ENCODE peak calls at places on chromosomes 4 and X, in five cellular contexts. A, E, Z, B and H are unnamed samples.

GRCh38 chr4:151012836-151013235 is 2.2 kb downstream of the LRBA start:
- DNase-seq in B (no peak), E (no peak), A (no peak), Z (no peak), H (peak)

GRCh38 chr4:40516651-40517050 is 113.0 kb downstream of the RBM47 start:
- DNase-seq in A (no peak), B (no peak), Z (no peak), E (no peak), H (no peak)

GRCh38 chr4:8553958-8554357 is 26.2 kb upstream of the GPR78 start:
- DNase-seq in E (no peak), B (no peak), Z (no peak), A (peak), H (no peak)

GRCh38 chr4:69497081-69497480 is 1.4 kb upstream of the UGT2B4 start:
- DNase-seq in E (no peak), B (no peak), A (no peak), Z (no peak), H (no peak)

GRCh38 chr4:6768539-6768905 is 14.0 kb upstream of the KIAA0232 start:
- DNase-seq in E (peak), Z (no peak), A (no peak), B (no peak), H (peak)

GRCh38 chr4:20412072-20412471 is 160.4 kb downstream of the SLIT2 start:
- DNase-seq in B (no peak), E (no peak), A (no peak), Z (no peak), H (no peak)

GRCh38 chrX:312621-313331 is 5.8 kb downstream of the GTPBP6 start:
- DNase-seq in A (peak), Z (no peak), B (no peak), E (peak), H (no peak)

GRCh38 chr4:7423801-7424552 is 10.8 kb downstream of the PSAPL1 start:
- DNase-seq in Z (no peak), E (no peak), B (no peak), A (peak), H (no peak)

GRCh38 chr4:53696956-53697685 is 105.8 kb upstream of the LNX1 start:
- DNase-seq in A (no peak), B (no peak), Z (no peak), E (no peak), H (no peak)

GRCh38 chrX:97215166-97215565 is 331.5 kb downstream of the RPA4 start:
- DNase-seq in B (no peak), E (no peak), Z (no peak), A (no peak), H (no peak)

GRCh38 chr4:123398803-123399637 is 2.4 kb downstream of the SPRY1 start:
- DNase-seq in Z (no peak), E (peak), B (no peak), A (peak), H (peak)

GRCh38 chr4:12729384-12729783 is 754.8 kb downstream of the RAB28 start:
- DNase-seq in A (no peak), E (no peak), Z (no peak), B (peak), H (peak)

GRCh38 chr4:183588169-183588675 is 70.8 kb downstream of the RWDD4 start:
- DNase-seq in B (no peak), E (no peak), Z (no peak), A (no peak), H (no peak)

GRCh38 chr4:53992785-53993184 is 71.6 kb downstream of the CHIC2 start:
- DNase-seq in B (no peak), E (no peak), A (no peak), Z (no peak), H (no peak)

GRCh38 chrX:47809065-47809788 is 27.5 kb upstream of the ZNF81 start:
- DNase-seq in B (no peak), A (no peak), Z (no peak), E (no peak), H (peak)

GRCh38 chrX:38975368-38975767 is 174.1 kb downstream of the MID1IP1 start:
- DNase-seq in Z (no peak), B (no peak), A (no peak), E (no peak), H (no peak)

GRCh38 chr4:6198278-6198677 is 2.1 kb downstream of the JAKMIP1 start:
- DNase-seq in A (peak), E (no peak), Z (no peak), B (no peak), H (no peak)

GRCh38 chr4:152039085-152039484 is 278.3 kb upstream of the GATB start:
- DNase-seq in Z (no peak), A (no peak), B (no peak), E (peak), H (no peak)

GRCh38 chr4:36737691-36738090 is 456.3 kb downstream of the DTHD1 start:
- DNase-seq in Z (no peak), E (no peak), A (no peak), B (no peak), H (no peak)

GRCh38 chr4:69025191-69025998 is 70.9 kb upstream of the UGT2B7 start:
- DNase-seq in B (no peak), Z (no peak), A (no peak), E (no peak), H (peak)

GRCh38 chr4:87880106-87880505 is 47.3 kb downstream of the MEPE start:
- DNase-seq in B (no peak), Z (no peak), A (no peak), E (no peak), H (no peak)

GRCh38 chr4:172514011-172514410 is 654.6 kb upstream of the GALNT7 start:
- DNase-seq in B (no peak), A (peak), Z (no peak), E (no peak), H (no peak)

GRCh38 chrX:108732630-108733321 is 3.6 kb downstream of the IRS4 start:
- DNase-seq in E (no peak), A (no peak), B (no peak), Z (no peak), H (no peak)

GRCh38 chr4:25797136-25797535 is 65.7 kb downstream of the SEL1L3 start:
- DNase-seq in E (no peak), Z (no peak), B (no peak), A (no peak), H (no peak)

GRCh38 chr4:183636488-183636887 is 22.5 kb downstream of the RWDD4 start:
- DNase-seq in B (no peak), Z (no peak), E (no peak), A (no peak), H (no peak)

GRCh38 chr4:128538111-128538882 is 250.7 kb upstream of the PGRMC2 start:
- DNase-seq in Z (no peak), E (no peak), A (no peak), B (no peak), H (no peak)

GRCh38 chrX:10051866-10052265 is 84.7 kb downstream of the CLDN34 start:
- DNase-seq in Z (no peak), B (no peak), E (no peak), A (no peak), H (no peak)

GRCh38 chr4:70637239-70637920 is 8.8 kb downstream of the ENAM start:
- DNase-seq in E (no peak), Z (no peak), B (no peak), A (no peak), H (no peak)

GRCh38 chr4:165548702-165549101 is 169.9 kb downstream of the CPE start:
- DNase-seq in E (no peak), A (no peak), Z (no peak), B (no peak), H (no peak)

GRCh38 chrX:39877919-39878318 is 219.8 kb downstream of the BCOR start:
- DNase-seq in A (no peak), Z (no peak), E (no peak), B (no peak), H (no peak)

GRCh38 chrX:44708470-44708869 is 135.4 kb upstream of the DUSP21 start:
- DNase-seq in E (no peak), Z (no peak), B (peak), A (no peak), H (peak)

GRCh38 chr4:141711211-141711610 is 74.8 kb downstream of the IL15 start:
- DNase-seq in B (no peak), Z (no peak), E (no peak), A (no peak), H (no peak)

DNA sequence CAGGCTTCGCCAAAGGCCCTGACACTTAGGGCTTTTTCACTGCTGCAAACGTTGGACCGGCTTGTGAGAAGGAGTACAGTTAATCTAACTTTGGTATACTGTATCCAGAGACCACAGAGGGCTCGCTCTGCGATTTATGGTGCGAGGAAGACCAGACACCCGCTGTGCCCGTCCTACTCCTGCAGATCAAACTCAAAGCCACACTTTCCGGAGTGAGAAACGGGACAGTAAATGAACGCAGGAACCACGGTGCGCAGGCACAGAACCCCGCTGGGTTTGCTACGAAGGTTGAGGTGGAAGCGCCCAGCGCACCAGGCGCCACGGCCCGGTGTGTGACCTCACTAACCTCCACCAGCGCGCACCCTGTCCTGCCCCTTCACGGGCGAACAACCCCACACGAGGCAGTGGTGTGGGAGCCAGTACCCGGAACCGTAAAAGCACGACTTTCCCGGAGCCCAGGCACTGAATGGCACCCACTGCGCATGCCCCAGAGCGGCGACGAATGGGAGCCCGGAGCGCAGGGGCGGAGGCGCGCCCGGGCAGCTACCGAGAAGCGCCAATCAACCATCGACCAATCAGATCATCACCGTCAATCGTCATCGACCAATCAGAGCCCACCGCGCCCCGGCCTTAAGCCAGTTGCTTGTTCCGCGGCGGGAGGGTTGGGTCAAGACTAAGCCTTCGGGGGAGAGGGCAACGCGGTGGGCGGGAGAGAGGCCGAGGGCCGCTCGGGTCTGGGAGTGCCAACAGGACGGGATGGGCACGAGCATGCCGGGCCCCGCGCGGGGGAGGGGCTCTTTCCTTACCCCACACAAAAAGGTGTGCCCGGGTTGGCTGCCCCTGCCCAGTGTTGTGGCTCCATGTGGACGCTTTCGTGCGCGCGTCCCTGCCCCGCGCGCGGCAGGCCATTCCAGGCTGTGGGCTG is 21.3 kb upstream of the WDR45 start:
- DNase-seq in B (peak), E (peak), A (peak), Z (peak), H (peak)
- TF ChIP-seq POLR2A in B (peak), E (peak), A (peak), Z (peak), H (peak)

DNA sequence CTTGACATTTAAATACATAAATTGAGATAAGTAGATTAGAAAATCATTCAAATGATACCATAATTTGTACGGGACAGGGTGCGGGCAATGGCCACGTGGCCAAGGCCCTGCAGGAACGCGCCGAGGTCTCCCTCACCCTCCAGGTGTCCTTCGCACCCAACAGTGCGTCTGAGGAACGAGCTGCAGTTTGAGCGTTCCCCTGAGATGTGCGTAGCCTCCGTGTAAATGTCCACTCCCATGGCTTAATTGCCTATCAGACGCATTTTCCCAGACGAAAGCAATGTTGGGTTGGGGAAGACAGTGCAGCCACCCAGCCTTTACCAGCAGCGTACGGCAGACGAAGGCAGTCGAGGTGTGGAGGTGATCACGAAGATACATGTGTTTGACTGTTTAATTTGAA is 56.4 kb downstream of the CPLX1 start:
- DNase-seq in Z (no peak), E (peak), B (no peak), A (no peak), H (no peak)
- TF ChIP-seq POLR2A in Z (peak), E (no peak), B (peak), A (no peak), H (no peak)

GRCh38 chr4:2743518-2744445 is 12.4 kb downstream of the TNIP2 start:
- DNase-seq in B (no peak), A (no peak), Z (no peak), E (no peak), H (no peak)

GRCh38 chr4:2744576-2745270 is 11.4 kb downstream of the TNIP2 start:
- DNase-seq in Z (no peak), B (no peak), E (no peak), A (no peak), H (no peak)

GRCh38 chr4:2741626-2742025 is 14.5 kb downstream of the TNIP2 start:
- DNase-seq in E (no peak), B (no peak), Z (no peak), A (no peak), H (no peak)

GRCh38 chr4:2742823-2743517 is 13.2 kb downstream of the TNIP2 start:
- DNase-seq in B (no peak), Z (no peak), A (no peak), E (no peak), H (no peak)

GRCh38 chr4:2742081-2742822 is 13.9 kb downstream of the TNIP2 start:
- DNase-seq in B (no peak), Z (no peak), E (no peak), A (no peak), H (no peak)
- TF ChIP-seq POLR2A in B (no peak), Z (no peak), E (no peak), A (no peak), H (no peak)

DNA sequence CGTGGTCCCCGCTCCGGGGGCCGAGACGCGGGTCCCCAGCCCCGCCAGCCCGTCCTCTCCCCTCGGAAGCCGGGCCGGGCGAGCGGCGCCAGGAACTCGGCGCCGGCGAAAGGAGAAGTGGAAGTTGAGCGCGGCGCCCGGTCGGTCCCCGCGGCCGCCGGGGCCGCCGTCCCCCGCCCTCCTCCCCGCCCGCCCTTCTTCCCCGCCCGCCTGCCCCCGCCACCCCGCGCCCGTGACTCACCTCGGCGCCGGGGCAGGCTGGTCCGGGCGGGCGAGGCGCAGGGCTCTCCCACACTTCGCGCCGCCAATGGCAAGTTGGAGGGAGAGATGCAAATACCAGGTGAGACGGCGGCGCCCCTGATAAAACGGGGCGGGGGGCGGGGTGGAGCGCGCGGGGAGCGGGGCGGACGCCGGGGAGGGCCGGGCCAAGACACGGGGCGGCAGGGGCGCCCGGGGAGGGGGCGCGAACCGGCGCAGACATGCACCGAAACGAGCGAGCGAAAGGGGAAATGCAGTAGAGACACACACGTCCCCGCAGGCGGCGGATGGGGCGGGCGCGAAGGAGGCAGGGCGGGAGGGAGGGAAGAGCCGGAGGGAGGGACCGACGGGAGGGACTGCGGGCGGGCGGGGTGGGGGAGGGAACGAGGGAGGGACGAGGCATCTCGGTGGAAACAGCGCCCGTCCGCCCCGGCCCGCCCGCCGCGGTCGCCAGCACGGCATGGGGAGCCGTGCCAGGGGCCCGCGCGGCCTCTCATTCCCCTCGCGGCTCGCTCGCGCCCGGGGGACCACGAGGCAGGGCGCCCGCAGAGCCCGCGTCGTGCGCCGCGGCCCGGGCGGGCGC is at the start of gene ELF4:
- DNase-seq in A (peak), Z (peak), E (peak), B (peak), H (peak)
- TF ChIP-seq POLR2A in A (no peak), Z (no peak), E (peak), B (peak), H (no peak)

GRCh38 chr4:39365931-39366771 is at the start of gene RFC1:
- DNase-seq in Z (peak), E (peak), A (peak), B (peak), H (peak)
- TF ChIP-seq POLR2A in Z (peak), E (no peak), A (peak), B (peak), H (peak)